ENCODE peak calls at places on chromosomes 13 and 19, in five cellular contexts. P, I, O, N and R are unnamed samples.

GRCh38 chr19:33394006-33394722 is 20.7 kb downstream of the CEBPG start:
- DNase-seq in P (no peak), I (peak; percentile 55), O (no peak), N (no peak), R (no peak)

GRCh38 chr13:57640582-57640981 is 9.0 kb downstream of the PCDH17 start:
- DNase-seq in P (no peak), I (no peak), O (no peak), N (no peak), R (no peak)

GRCh38 chr19:48866692-48867091 is 1.7 kb downstream of the PLEKHA4 start:
- DNase-seq in P (no peak), I (no peak), O (no peak), N (no peak), R (no peak)

GRCh38 chr19:8343483-8343844 is 402 bp upstream of the KANK3 start:
- DNase-seq in P (no peak), I (no peak), O (no peak), N (no peak), R (no peak)

GRCh38 chr19:33199441-33200265 is 5.5 kb downstream of the LRP3 start:
- DNase-seq in P (no peak), I (no peak), O (no peak), N (peak; percentile 9), R (no peak)

GRCh38 chr13:20772401-20773131 is 1.2 kb downstream of the EEF1AKMT1 start:
- DNase-seq in P (no peak), I (no peak), O (no peak), N (no peak), R (no peak)

GRCh38 chr19:53813996-53814395 is 10.1 kb downstream of the NLRP12 start:
- DNase-seq in P (no peak), I (no peak), O (no peak), N (no peak), R (no peak)

GRCh38 chr19:36115453-36116343 is at the start of gene TBCB:
- DNase-seq in P (no peak), I (peak; percentile 25), O (peak; percentile 89), N (peak; percentile 90), R (no peak)

GRCh38 chr19:51751655-51752054 is at the start of gene FPR1:
- DNase-seq in P (peak; percentile 55), I (no peak), O (no peak), N (no peak), R (no peak)

GRCh38 chr19:39709026-39709872 is 5.0 kb downstream of the LGALS14 start:
- DNase-seq in P (no peak), I (no peak), O (no peak), N (no peak), R (no peak)

GRCh38 chr13:44514278-44514677 is 61.9 kb downstream of the TSC22D1 start:
- DNase-seq in P (no peak), I (no peak), O (no peak), N (no peak), R (no peak)

GRCh38 chr13:26469602-26470001 is 87.9 kb upstream of the WASF3 start:
- DNase-seq in P (no peak), I (no peak), O (no peak), N (no peak), R (peak; percentile 13)

GRCh38 chr19:4730740-4731171 is 7.1 kb upstream of the DPP9 start:
- DNase-seq in P (peak; percentile 13), I (no peak), O (peak; percentile 70), N (peak; percentile 66), R (no peak)

GRCh38 chr19:19224852-19225494 is 13.2 kb downstream of the NCAN start:
- DNase-seq in P (peak; percentile 85), I (peak; percentile 78), O (peak; percentile 97), N (no peak), R (peak; percentile 85)

GRCh38 chr13:112958127-112958989 is 10.7 kb upstream of the MCF2L start:
- DNase-seq in P (no peak), I (no peak), O (no peak), N (no peak), R (no peak)

GRCh38 chr13:46348976-46349375 is 38.1 kb downstream of the RUBCNL start:
- DNase-seq in P (no peak), I (no peak), O (no peak), N (no peak), R (no peak)

GRCh38 chr13:113777311-113778260 is 18.6 kb downstream of the TMEM255B start:
- DNase-seq in P (no peak), I (no peak), O (peak; percentile 34), N (no peak), R (peak; percentile 65)

GRCh38 chr13:93984070-93984469 is 495.4 kb downstream of the DCT start:
- DNase-seq in P (no peak), I (no peak), O (no peak), N (no peak), R (no peak)

GRCh38 chr13:110347535-110348308 is 40.6 kb downstream of the COL4A2 start:
- DNase-seq in P (peak; percentile 41), I (peak; percentile 7), O (no peak), N (no peak), R (peak; percentile 55)

GRCh38 chr19:11196406-11197287 is 698 bp downstream of the KANK2 start:
- DNase-seq in P (no peak), I (no peak), O (peak; percentile 69), N (peak; percentile 85), R (peak; percentile 47)

DNA sequence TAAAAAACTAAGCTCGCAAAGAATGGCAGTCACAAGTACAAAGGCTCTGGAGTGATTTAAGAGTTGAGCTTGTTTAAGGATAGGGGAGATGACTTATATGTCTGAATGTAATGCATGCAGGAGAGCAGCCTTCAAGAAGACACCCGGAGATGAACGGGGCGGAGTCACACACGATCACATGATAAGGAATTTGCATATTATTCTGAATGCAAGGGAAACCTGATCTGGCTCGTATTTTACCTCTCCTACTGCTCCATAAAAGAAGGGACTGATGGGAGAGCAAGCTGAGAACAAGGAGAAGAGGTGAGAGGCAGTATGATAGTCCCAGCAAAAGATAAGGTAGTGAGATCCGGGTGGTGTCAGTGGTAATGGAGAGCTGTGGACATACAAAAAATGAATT is 12.9 kb downstream of the TBC1D4 start:
- DNase-seq in P (no peak), I (no peak), O (peak; percentile 44), N (no peak), R (no peak)
- TF ChIP-seq JUND in P (no peak), I (no peak), O (no peak), N (no peak), R (no peak)

GRCh38 chr13:32850311-32851052 is 165.7 kb upstream of the KL start:
- DNase-seq in P (no peak), I (no peak), O (no peak), N (no peak), R (no peak)
- TF ChIP-seq JUND in P (no peak), I (no peak), O (no peak), N (no peak), R (no peak)

GRCh38 chr13:98004107-98004506 is 50.6 kb downstream of the IPO5 start:
- DNase-seq in P (no peak), I (no peak), O (no peak), N (no peak), R (peak; percentile 0)
- TF ChIP-seq JUND in P (no peak), I (no peak), O (no peak), N (no peak), R (no peak)

GRCh38 chr13:31663880-31664585 is 75.3 kb upstream of the RXFP2 start:
- DNase-seq in P (no peak), I (no peak), O (no peak), N (no peak), R (no peak)
- TF ChIP-seq JUND in P (no peak), I (no peak), O (no peak), N (no peak), R (no peak)